ENCODE peak calls at places on chromosome 3, in seven cellular contexts. Q is lower leg skin; U is WERI-Rb-1; P is left ventricle myocardium inferior; M is brain microvascular endothelial cell; D is psoas muscle; R is CD8-positive, alpha-beta memory T cell. O is an unnamed sample.

GRCh38 chr3:168812234-168812633 is 716.5 kb upstream of the GOLIM4 start:
- DNase-seq in Q (no peak), U (no peak), P (no peak), M (no peak), D (no peak), R (no peak), O (no peak)

GRCh38 chr3:27681249-27681748 is 40.8 kb downstream of the EOMES start:
- DNase-seq in Q (no peak), U (peak; percentile 16), P (no peak), M (peak; percentile 68), D (no peak), R (peak; percentile 64), O (peak; percentile 67)

GRCh38 chr3:21330293-21330692 is 420.7 kb downstream of the ZNF385D start:
- DNase-seq in Q (no peak), U (no peak), P (no peak), M (no peak), D (no peak), R (no peak), O (no peak)

GRCh38 chr3:70358978-70359580 is 46.6 kb upstream of the MDFIC2 start:
- DNase-seq in Q (no peak), U (peak; percentile 14), P (no peak), M (peak; percentile 48), D (no peak), R (no peak), O (no peak)

GRCh38 chr3:149291178-149291577 is 42.3 kb downstream of the TM4SF18 start:
- DNase-seq in Q (no peak), U (no peak), P (no peak), M (no peak), D (no peak), R (no peak), O (peak; percentile 10)

GRCh38 chr3:169150343-169150742 is 513.2 kb downstream of the MECOM start:
- DNase-seq in Q (no peak), U (no peak), P (no peak), M (no peak), D (no peak), R (no peak), O (no peak)

GRCh38 chr3:4740397-4741105 is 238.7 kb upstream of the BHLHE40 start:
- DNase-seq in Q (peak; percentile 59), U (no peak), P (no peak), M (no peak), D (no peak), R (no peak), O (no peak)

GRCh38 chr3:61040618-61041017 is 210.6 kb downstream of the FHIT start:
- DNase-seq in Q (no peak), U (no peak), P (no peak), M (no peak), D (no peak), R (no peak), O (no peak)

GRCh38 chr3:70820397-70820796 is 508.0 kb upstream of the MDFIC2 start:
- DNase-seq in Q (no peak), U (no peak), P (no peak), M (no peak), D (no peak), R (no peak), O (no peak)

GRCh38 chr3:52763466-52763865 is 7.3 kb downstream of the NEK4 start:
- DNase-seq in Q (no peak), U (no peak), P (no peak), M (no peak), D (no peak), R (no peak), O (no peak)

GRCh38 chr3:63167113-63167512 is 111.0 kb upstream of the SYNPR start:
- DNase-seq in Q (no peak), U (no peak), P (no peak), M (no peak), D (no peak), R (no peak), O (no peak)

GRCh38 chr3:39593341-39593740 is 125.9 kb downstream of the MOBP start:
- DNase-seq in Q (no peak), U (no peak), P (no peak), M (no peak), D (no peak), R (no peak), O (no peak)

GRCh38 chr3:128950223-128950938 is 43.5 kb downstream of the CFAP92 start:
- DNase-seq in Q (no peak), U (peak; percentile 69), P (no peak), M (peak; percentile 23), D (no peak), R (no peak), O (no peak)

GRCh38 chr3:28386049-28386448 is 37.4 kb upstream of the AZI2 start:
- DNase-seq in Q (no peak), U (no peak), P (no peak), M (no peak), D (no peak), R (no peak), O (no peak)

GRCh38 chr3:167350245-167350862 is 29.7 kb downstream of the ZBBX start:
- DNase-seq in Q (no peak), U (peak; percentile 9), P (no peak), M (peak; percentile 7), D (no peak), R (no peak), O (no peak)

GRCh38 chr3:50450135-50450911 is 53.1 kb downstream of the CACNA2D2 start:
- DNase-seq in Q (peak; percentile 36), U (peak; percentile 26), P (peak; percentile 40), M (no peak), D (peak; percentile 81), R (peak; percentile 73), O (peak; percentile 60)

GRCh38 chr3:99861216-99861615 is 43.6 kb downstream of the CMSS1 start:
- DNase-seq in Q (no peak), U (no peak), P (no peak), M (no peak), D (no peak), R (no peak), O (no peak)
- H3K4me3 ChIP-seq in Q (no peak overlapping the region), U (no peak overlapping the region), P (no peak overlapping the region), M (no peak overlapping the region), D (no peak overlapping the region), R (no peak overlapping the region), O (no peak overlapping the region)

DNA sequence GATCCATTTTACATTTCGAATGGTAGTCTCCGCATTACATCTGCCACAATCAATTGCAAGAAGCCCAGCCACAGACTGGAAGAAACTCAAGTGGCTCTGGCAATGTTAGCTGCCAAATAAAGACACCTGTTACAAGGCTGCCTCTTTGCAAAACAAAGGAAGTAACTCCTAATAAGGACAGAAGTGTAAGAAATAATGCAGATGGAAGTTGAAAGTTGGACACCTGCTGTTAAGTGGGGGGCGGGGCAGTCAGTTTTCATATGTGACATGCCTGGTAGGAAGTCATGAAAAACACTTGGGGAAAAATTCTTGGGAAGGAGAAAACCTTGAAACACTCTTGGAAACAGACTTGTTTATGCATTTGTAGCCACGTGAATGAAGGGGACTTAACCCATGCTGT is 54.1 kb upstream of the ATP2C1 start:
- DNase-seq in Q (no peak), U (no peak), P (no peak), M (no peak), D (no peak), R (no peak), O (no peak)
- H3K4me3 ChIP-seq in Q (no peak overlapping the region), U (no peak overlapping the region), P (no peak overlapping the region), M (no peak overlapping the region), D (peak overlapping the region; percentile 27), R (no peak overlapping the region), O (no peak overlapping the region)

GRCh38 chr3:196122688-196123046 is 40.8 kb upstream of the TFRC start:
- DNase-seq in Q (no peak), U (no peak), P (no peak), M (no peak), D (peak; percentile 32), R (no peak), O (no peak)

GRCh38 chr3:196124608-196125007 is 42.7 kb upstream of the TFRC start:
- DNase-seq in Q (no peak), U (no peak), P (no peak), M (no peak), D (peak; percentile 10), R (no peak), O (no peak)

GRCh38 chr3:196117809-196118208 is 35.9 kb upstream of the TFRC start:
- DNase-seq in Q (no peak), U (no peak), P (no peak), M (no peak), D (peak; percentile 58), R (no peak), O (no peak)

GRCh38 chr3:196122021-196122687 is 40.3 kb upstream of the TFRC start:
- DNase-seq in Q (no peak), U (no peak), P (no peak), M (no peak), D (peak; percentile 30), R (no peak), O (no peak)

GRCh38 chr3:196120291-196120951 is 38.5 kb upstream of the TFRC start:
- DNase-seq in Q (peak; percentile 32), U (no peak), P (peak; percentile 28), M (no peak), D (peak; percentile 56), R (no peak), O (no peak)
- H3K4me3 ChIP-seq in Q (no peak overlapping the region), U (no peak overlapping the region), P (no peak overlapping the region), M (no peak overlapping the region), D (no peak overlapping the region), R (no peak overlapping the region), O (no peak overlapping the region)

GRCh38 chr3:43894176-43895049 is 203.7 kb downstream of the ABHD5 start:
- DNase-seq in Q (no peak), U (no peak), P (peak; percentile 50), M (peak; percentile 41), D (peak; percentile 57), R (no peak), O (no peak)
- H3K4me3 ChIP-seq in Q (peak overlapping the region; percentile 23), U (no peak overlapping the region), P (peak overlapping the region; percentile 61), M (peak overlapping the region; percentile 65), D (peak overlapping the region; percentile 65), R (peak overlapping the region; percentile 35), O (no peak overlapping the region)

GRCh38 chr3:132318451-132318850 is 1.2 kb downstream of the ACP3 start:
- DNase-seq in Q (no peak), U (no peak), P (no peak), M (no peak), D (no peak), R (no peak), O (no peak)
- H3K4me3 ChIP-seq in Q (no peak overlapping the region), U (no peak overlapping the region), P (peak overlapping the region; percentile 36), M (no peak overlapping the region), D (no peak overlapping the region), R (no peak overlapping the region), O (no peak overlapping the region)